ENCODE peak calls at places on chromosomes 5 and 9, in eight cellular contexts. One of them, this sample, is unnamed.

GRCh38 chr9:93456022-93456421 is 2.6 kb upstream of the FAM120AOS start:
- DNase-seq in cardiac fibroblast: no peak
- DNase-seq in fibroblast of pulmonary artery: no peak
- DNase-seq in CD4-positive, alpha-beta T cell: no peak
- DNase-seq in GM13976: no peak
- DNase-seq in epithelial cell of esophagus: no peak
- DNase-seq in lower lobe of right lung: no peak
- DNase-seq in D721Med: no peak
- DNase-seq in this sample: no peak

GRCh38 chr5:95050708-95051107 is 234.2 kb downstream of the MCTP1 start:
- DNase-seq in epithelial cell of esophagus: no peak
- DNase-seq in CD4-positive, alpha-beta T cell: no peak
- DNase-seq in lower lobe of right lung: no peak
- DNase-seq in fibroblast of pulmonary artery: no peak
- DNase-seq in cardiac fibroblast: no peak
- DNase-seq in D721Med: no peak
- DNase-seq in GM13976: no peak
- DNase-seq in this sample: no peak

GRCh38 chr9:107869111-107869510 is 379.5 kb upstream of the KLF4 start:
- DNase-seq in CD4-positive, alpha-beta T cell: no peak
- DNase-seq in lower lobe of right lung: no peak
- DNase-seq in GM13976: no peak
- DNase-seq in D721Med: no peak
- DNase-seq in epithelial cell of esophagus: no peak
- DNase-seq in fibroblast of pulmonary artery: no peak
- DNase-seq in cardiac fibroblast: no peak
- DNase-seq in this sample: no peak

GRCh38 chr9:19782005-19782404 is 6.8 kb downstream of the SLC24A2 start:
- DNase-seq in GM13976: no peak
- DNase-seq in CD4-positive, alpha-beta T cell: no peak
- DNase-seq in epithelial cell of esophagus: peak; percentile 44
- DNase-seq in fibroblast of pulmonary artery: peak; percentile 39
- DNase-seq in cardiac fibroblast: peak; percentile 21
- DNase-seq in D721Med: no peak
- DNase-seq in lower lobe of right lung: no peak
- DNase-seq in this sample: no peak

GRCh38 chr5:145499483-145499882 is 335.7 kb downstream of the PRELID2 start:
- DNase-seq in D721Med: no peak
- DNase-seq in lower lobe of right lung: no peak
- DNase-seq in fibroblast of pulmonary artery: peak; percentile 13
- DNase-seq in epithelial cell of esophagus: no peak
- DNase-seq in GM13976: no peak
- DNase-seq in cardiac fibroblast: peak; percentile 21
- DNase-seq in CD4-positive, alpha-beta T cell: no peak
- DNase-seq in this sample: no peak

GRCh38 chr5:122498163-122498562 is 186.1 kb downstream of the SNCAIP start:
- DNase-seq in D721Med: no peak
- DNase-seq in lower lobe of right lung: no peak
- DNase-seq in GM13976: no peak
- DNase-seq in fibroblast of pulmonary artery: peak; percentile 15
- DNase-seq in CD4-positive, alpha-beta T cell: no peak
- DNase-seq in epithelial cell of esophagus: peak; percentile 20
- DNase-seq in cardiac fibroblast: peak; percentile 15
- DNase-seq in this sample: peak; percentile 51

GRCh38 chr5:32831630-32832029 is 120.5 kb downstream of the NPR3 start:
- DNase-seq in CD4-positive, alpha-beta T cell: no peak
- DNase-seq in fibroblast of pulmonary artery: no peak
- DNase-seq in GM13976: no peak
- DNase-seq in cardiac fibroblast: no peak
- DNase-seq in epithelial cell of esophagus: no peak
- DNase-seq in D721Med: no peak
- DNase-seq in lower lobe of right lung: no peak
- DNase-seq in this sample: no peak

GRCh38 chr9:98121096-98121495 is 2.1 kb upstream of the TRIM14 start:
- DNase-seq in CD4-positive, alpha-beta T cell: no peak
- DNase-seq in lower lobe of right lung: no peak
- DNase-seq in D721Med: no peak
- DNase-seq in cardiac fibroblast: peak; percentile 33
- DNase-seq in fibroblast of pulmonary artery: peak; percentile 38
- DNase-seq in epithelial cell of esophagus: peak; percentile 73
- DNase-seq in GM13976: no peak
- DNase-seq in this sample: no peak

GRCh38 chr5:67315082-67315801 is 118.6 kb upstream of the CD180 start:
- DNase-seq in lower lobe of right lung: no peak
- DNase-seq in D721Med: no peak
- DNase-seq in fibroblast of pulmonary artery: peak; percentile 72
- DNase-seq in epithelial cell of esophagus: peak; percentile 84
- DNase-seq in cardiac fibroblast: peak; percentile 78
- DNase-seq in CD4-positive, alpha-beta T cell: no peak
- DNase-seq in GM13976: no peak
- DNase-seq in this sample: no peak

GRCh38 chr5:10140195-10140973 is 109.3 kb downstream of the ATPSCKMT start:
- DNase-seq in fibroblast of pulmonary artery: peak; percentile 6
- DNase-seq in cardiac fibroblast: no peak
- DNase-seq in CD4-positive, alpha-beta T cell: no peak
- DNase-seq in GM13976: no peak
- DNase-seq in epithelial cell of esophagus: no peak
- DNase-seq in D721Med: no peak
- DNase-seq in lower lobe of right lung: no peak
- DNase-seq in this sample: no peak

GRCh38 chr5:1008451-1009358 is at the start of gene NKD2:
- DNase-seq in cardiac fibroblast: no peak
- DNase-seq in lower lobe of right lung: peak; percentile 51
- DNase-seq in D721Med: peak; percentile 94
- DNase-seq in epithelial cell of esophagus: no peak
- DNase-seq in CD4-positive, alpha-beta T cell: peak; percentile 23
- DNase-seq in GM13976: peak; percentile 87
- DNase-seq in fibroblast of pulmonary artery: no peak
- DNase-seq in this sample: peak; percentile 79

GRCh38 chr9:6413365-6414263 is 615 bp downstream of the UHRF2 start:
- DNase-seq in lower lobe of right lung: peak; percentile 63
- DNase-seq in D721Med: no peak
- DNase-seq in GM13976: peak; percentile 36
- DNase-seq in fibroblast of pulmonary artery: peak; percentile 20
- DNase-seq in epithelial cell of esophagus: peak; percentile 48
- DNase-seq in CD4-positive, alpha-beta T cell: peak; percentile 25
- DNase-seq in cardiac fibroblast: peak; percentile 21
- DNase-seq in this sample: peak; percentile 39

GRCh38 chr5:115857621-115858349 is 16.1 kb downstream of the AP3S1 start:
- DNase-seq in lower lobe of right lung: no peak
- DNase-seq in epithelial cell of esophagus: peak; percentile 33
- DNase-seq in fibroblast of pulmonary artery: peak; percentile 66
- DNase-seq in D721Med: no peak
- DNase-seq in cardiac fibroblast: peak; percentile 59
- DNase-seq in CD4-positive, alpha-beta T cell: no peak
- DNase-seq in GM13976: no peak
- DNase-seq in this sample: no peak

GRCh38 chr9:133955821-133956411 is 36.2 kb downstream of the VAV2 start:
- DNase-seq in D721Med: peak; percentile 77
- DNase-seq in cardiac fibroblast: peak; percentile 58
- DNase-seq in epithelial cell of esophagus: no peak
- DNase-seq in GM13976: peak; percentile 85
- DNase-seq in CD4-positive, alpha-beta T cell: peak; percentile 25
- DNase-seq in lower lobe of right lung: peak; percentile 50
- DNase-seq in fibroblast of pulmonary artery: peak; percentile 49
- DNase-seq in this sample: peak; percentile 70

GRCh38 chr5:52603742-52604141 is 184.0 kb upstream of the ITGA1 start:
- DNase-seq in GM13976: no peak
- DNase-seq in cardiac fibroblast: no peak
- DNase-seq in lower lobe of right lung: no peak
- DNase-seq in CD4-positive, alpha-beta T cell: no peak
- DNase-seq in D721Med: no peak
- DNase-seq in epithelial cell of esophagus: no peak
- DNase-seq in fibroblast of pulmonary artery: no peak
- DNase-seq in this sample: no peak

GRCh38 chr5:52604151-52604550 is 183.6 kb upstream of the ITGA1 start:
- DNase-seq in GM13976: no peak
- DNase-seq in epithelial cell of esophagus: no peak
- DNase-seq in cardiac fibroblast: no peak
- DNase-seq in fibroblast of pulmonary artery: no peak
- DNase-seq in lower lobe of right lung: no peak
- DNase-seq in D721Med: no peak
- DNase-seq in CD4-positive, alpha-beta T cell: no peak
- DNase-seq in this sample: no peak

DNA sequence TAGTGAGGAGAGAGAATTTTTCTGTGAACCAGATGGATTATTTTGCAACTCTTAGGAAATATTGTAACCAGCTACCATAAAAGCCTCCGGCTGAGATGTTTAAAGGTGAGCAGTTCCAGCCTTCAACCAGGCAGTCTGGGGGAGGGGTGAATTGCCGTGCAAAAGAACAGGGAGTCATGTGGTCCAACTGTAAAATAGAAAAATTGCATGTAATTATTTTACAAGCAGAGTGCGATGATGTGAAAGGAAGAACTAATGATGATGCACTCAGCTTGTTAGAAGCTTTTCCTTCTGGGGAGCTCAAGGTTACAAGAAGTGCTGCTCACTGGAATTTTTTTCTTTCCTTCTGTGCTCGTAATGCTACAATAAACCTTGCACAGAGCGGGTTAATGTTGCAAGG is 188.8 kb upstream of the ITGA1 start:
- DNase-seq in cardiac fibroblast: no peak
- DNase-seq in lower lobe of right lung: no peak
- DNase-seq in GM13976: no peak
- DNase-seq in D721Med: no peak
- DNase-seq in fibroblast of pulmonary artery: no peak
- DNase-seq in CD4-positive, alpha-beta T cell: no peak
- DNase-seq in epithelial cell of esophagus: no peak
- DNase-seq in this sample: no peak
- TF ChIP-seq CTCF in cardiac fibroblast: no peak
- TF ChIP-seq CTCF in lower lobe of right lung: no peak
- TF ChIP-seq CTCF in GM13976: no peak
- TF ChIP-seq CTCF in D721Med: no peak
- TF ChIP-seq CTCF in fibroblast of pulmonary artery: no peak
- TF ChIP-seq CTCF in CD4-positive, alpha-beta T cell: no peak
- TF ChIP-seq CTCF in epithelial cell of esophagus: no peak
- TF ChIP-seq CTCF in this sample: no peak

DNA sequence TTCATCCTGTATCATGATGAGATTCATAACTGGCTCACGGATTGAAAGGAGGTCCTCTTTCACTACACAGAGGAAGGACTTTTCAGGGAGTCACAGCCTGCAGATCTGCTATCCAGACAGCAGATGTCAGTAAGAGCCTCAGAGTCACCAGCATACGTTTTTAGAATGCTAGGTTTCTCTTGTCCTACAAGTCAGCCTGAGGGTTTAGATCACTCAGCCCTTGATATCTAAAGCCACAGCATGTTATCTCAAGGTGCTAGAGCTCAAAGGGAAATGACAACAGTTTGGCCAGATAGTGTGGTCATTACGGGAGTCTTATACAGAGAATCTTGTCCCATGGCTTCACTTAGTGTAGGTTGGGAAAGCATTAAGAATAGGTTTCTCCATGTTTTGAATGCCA is 30.9 kb upstream of the SLC46A2 start:
- DNase-seq in D721Med: no peak
- DNase-seq in lower lobe of right lung: no peak
- DNase-seq in fibroblast of pulmonary artery: peak; percentile 71
- DNase-seq in GM13976: no peak
- DNase-seq in cardiac fibroblast: peak; percentile 69
- DNase-seq in epithelial cell of esophagus: peak; percentile 68
- DNase-seq in CD4-positive, alpha-beta T cell: no peak
- DNase-seq in this sample: no peak
- TF ChIP-seq CTCF in D721Med: peak; percentile 44
- TF ChIP-seq CTCF in lower lobe of right lung: peak; percentile 40
- TF ChIP-seq CTCF in fibroblast of pulmonary artery: peak; percentile 72
- TF ChIP-seq CTCF in GM13976: peak; percentile 34
- TF ChIP-seq CTCF in cardiac fibroblast: peak; percentile 67
- TF ChIP-seq CTCF in epithelial cell of esophagus: peak; percentile 85
- TF ChIP-seq CTCF in CD4-positive, alpha-beta T cell: no peak
- TF ChIP-seq CTCF in this sample: no peak

DNA sequence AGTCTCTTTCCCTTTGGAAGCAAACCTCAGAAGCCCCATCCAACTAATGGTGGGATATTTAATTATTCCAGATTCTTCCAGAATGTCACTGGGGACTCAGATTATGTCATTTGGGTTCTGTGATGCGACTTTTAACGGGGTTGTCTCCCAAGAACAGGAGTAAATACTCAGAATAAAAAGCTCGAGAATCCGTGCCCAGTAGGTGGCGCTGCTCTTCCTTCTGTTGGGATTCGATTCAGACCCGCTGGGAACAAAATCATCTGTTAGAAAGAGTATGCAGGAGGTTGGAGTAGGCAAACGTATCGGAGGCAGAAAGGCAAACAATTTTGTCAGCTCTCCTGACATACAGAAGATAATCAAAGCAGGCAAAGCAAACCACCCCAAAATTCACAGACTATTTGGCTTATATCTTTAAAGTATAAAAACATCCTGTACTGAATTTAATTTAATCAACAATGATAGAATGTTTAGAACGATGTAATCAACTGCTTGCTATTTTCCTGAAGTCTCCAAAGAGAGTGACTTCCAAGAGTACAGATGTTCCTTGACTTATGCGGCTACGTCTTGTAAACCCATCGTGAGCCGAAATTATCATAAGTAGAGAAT is 169.9 kb upstream of the RAI14 start:
- DNase-seq in fibroblast of pulmonary artery: peak; percentile 91
- DNase-seq in D721Med: peak; percentile 41
- DNase-seq in epithelial cell of esophagus: peak; percentile 86
- DNase-seq in CD4-positive, alpha-beta T cell: peak; percentile 55
- DNase-seq in GM13976: peak; percentile 66
- DNase-seq in cardiac fibroblast: peak; percentile 90
- DNase-seq in lower lobe of right lung: peak; percentile 87
- DNase-seq in this sample: peak; percentile 85
- TF ChIP-seq CTCF in fibroblast of pulmonary artery: peak; percentile 80
- TF ChIP-seq CTCF in D721Med: peak; percentile 89
- TF ChIP-seq CTCF in epithelial cell of esophagus: peak; percentile 86
- TF ChIP-seq CTCF in CD4-positive, alpha-beta T cell: peak; percentile 86
- TF ChIP-seq CTCF in GM13976: peak; percentile 87
- TF ChIP-seq CTCF in cardiac fibroblast: peak; percentile 74
- TF ChIP-seq CTCF in lower lobe of right lung: peak; percentile 82
- TF ChIP-seq CTCF in this sample: peak; percentile 89

GRCh38 chr5:126395627-126396026 is 27.6 kb upstream of the GRAMD2B start:
- DNase-seq in epithelial cell of esophagus: peak; percentile 20
- DNase-seq in D721Med: no peak
- DNase-seq in lower lobe of right lung: no peak
- DNase-seq in CD4-positive, alpha-beta T cell: no peak
- DNase-seq in GM13976: no peak
- DNase-seq in fibroblast of pulmonary artery: no peak
- DNase-seq in cardiac fibroblast: no peak
- DNase-seq in this sample: no peak

GRCh38 chr5:126391386-126391785 is 31.8 kb upstream of the GRAMD2B start:
- DNase-seq in D721Med: no peak
- DNase-seq in GM13976: no peak
- DNase-seq in cardiac fibroblast: no peak
- DNase-seq in lower lobe of right lung: no peak
- DNase-seq in fibroblast of pulmonary artery: no peak
- DNase-seq in epithelial cell of esophagus: no peak
- DNase-seq in CD4-positive, alpha-beta T cell: no peak
- DNase-seq in this sample: no peak

GRCh38 chr5:126395198-126395597 is 28.0 kb upstream of the GRAMD2B start:
- DNase-seq in epithelial cell of esophagus: peak; percentile 83
- DNase-seq in cardiac fibroblast: peak; percentile 47
- DNase-seq in fibroblast of pulmonary artery: peak; percentile 56
- DNase-seq in D721Med: no peak
- DNase-seq in lower lobe of right lung: no peak
- DNase-seq in GM13976: no peak
- DNase-seq in CD4-positive, alpha-beta T cell: no peak
- DNase-seq in this sample: no peak

GRCh38 chr5:126390056-126390455 is 33.2 kb upstream of the GRAMD2B start:
- DNase-seq in GM13976: no peak
- DNase-seq in fibroblast of pulmonary artery: no peak
- DNase-seq in epithelial cell of esophagus: no peak
- DNase-seq in D721Med: no peak
- DNase-seq in lower lobe of right lung: no peak
- DNase-seq in CD4-positive, alpha-beta T cell: no peak
- DNase-seq in cardiac fibroblast: no peak
- DNase-seq in this sample: no peak

GRCh38 chr5:126394211-126394828 is 28.9 kb upstream of the GRAMD2B start:
- DNase-seq in cardiac fibroblast: no peak
- DNase-seq in fibroblast of pulmonary artery: no peak
- DNase-seq in lower lobe of right lung: no peak
- DNase-seq in D721Med: no peak
- DNase-seq in epithelial cell of esophagus: peak; percentile 79
- DNase-seq in CD4-positive, alpha-beta T cell: no peak
- DNase-seq in GM13976: no peak
- DNase-seq in this sample: no peak
- TF ChIP-seq CTCF in cardiac fibroblast: no peak
- TF ChIP-seq CTCF in fibroblast of pulmonary artery: no peak
- TF ChIP-seq CTCF in lower lobe of right lung: no peak
- TF ChIP-seq CTCF in D721Med: no peak
- TF ChIP-seq CTCF in epithelial cell of esophagus: no peak
- TF ChIP-seq CTCF in CD4-positive, alpha-beta T cell: no peak
- TF ChIP-seq CTCF in GM13976: no peak
- TF ChIP-seq CTCF in this sample: no peak

This sample was measured in glutamatergic neuron.